ENCODE peak calls at places on chromosome 11, in ten cellular contexts. A, J, S, C, N, W, T, O, G and E are unnamed samples.

GRCh38 chr11:26247340-26247739 is 84.6 kb upstream of the ANO3 start:
- DNase-seq in A (no peak), J (no peak), S (no peak), C (no peak), N (peak), W (no peak), T (no peak), O (peak), G (no peak), E (no peak)

GRCh38 chr11:2588809-2589537 is 110.8 kb downstream of the KCNQ1OT1 start:
- DNase-seq in A (peak), J (no peak), S (peak), C (peak), N (no peak), W (no peak), T (peak), O (no peak), G (peak), E (peak)

GRCh38 chr11:74641905-74642304 is 49.5 kb downstream of the POLD3 start:
- DNase-seq in A (no peak), J (no peak), S (no peak), C (no peak), N (peak), W (no peak), T (no peak), O (peak), G (no peak), E (no peak)

GRCh38 chr11:112132737-112133136 is 31.2 kb downstream of the IL18 start:
- DNase-seq in A (no peak), J (no peak), S (no peak), C (no peak), N (no peak), W (no peak), T (no peak), O (no peak), G (no peak), E (no peak)

GRCh38 chr11:2213890-2214526 is 42.4 kb upstream of the TH start:
- DNase-seq in A (no peak), J (no peak), S (no peak), C (no peak), N (no peak), W (no peak), T (no peak), O (no peak), G (no peak), E (peak)

GRCh38 chr11:9380773-9381172 is 3.7 kb upstream of the IPO7 start:
- DNase-seq in A (no peak), J (no peak), S (no peak), C (no peak), N (peak), W (no peak), T (no peak), O (no peak), G (no peak), E (no peak)

GRCh38 chr11:64048042-64048854 is 12.5 kb downstream of the FLRT1 start:
- DNase-seq in A (no peak), J (peak), S (no peak), C (no peak), N (no peak), W (no peak), T (no peak), O (no peak), G (no peak), E (no peak)

GRCh38 chr11:3939651-3940190 is 84.3 kb downstream of the STIM1 start:
- DNase-seq in A (no peak), J (no peak), S (no peak), C (no peak), N (peak), W (no peak), T (no peak), O (peak), G (no peak), E (no peak)

GRCh38 chr11:128483211-128483788 is 104.1 kb downstream of the ETS1 start:
- DNase-seq in A (no peak), J (no peak), S (no peak), C (no peak), N (no peak), W (no peak), T (no peak), O (no peak), G (no peak), E (no peak)

GRCh38 chr11:3370268-3370870 is 8.6 kb downstream of the ZNF195 start:
- DNase-seq in A (no peak), J (no peak), S (no peak), C (no peak), N (no peak), W (no peak), T (no peak), O (no peak), G (no peak), E (no peak)

GRCh38 chr11:60059052-60059451 is 2.6 kb downstream of the MS4A3 start:
- DNase-seq in A (no peak), J (no peak), S (no peak), C (no peak), N (no peak), W (no peak), T (no peak), O (no peak), G (no peak), E (no peak)

GRCh38 chr11:2089536-2090165 is 49.5 kb downstream of the IGF2 start:
- DNase-seq in A (no peak), J (no peak), S (no peak), C (no peak), N (peak), W (peak), T (peak), O (peak), G (no peak), E (no peak)

DNA sequence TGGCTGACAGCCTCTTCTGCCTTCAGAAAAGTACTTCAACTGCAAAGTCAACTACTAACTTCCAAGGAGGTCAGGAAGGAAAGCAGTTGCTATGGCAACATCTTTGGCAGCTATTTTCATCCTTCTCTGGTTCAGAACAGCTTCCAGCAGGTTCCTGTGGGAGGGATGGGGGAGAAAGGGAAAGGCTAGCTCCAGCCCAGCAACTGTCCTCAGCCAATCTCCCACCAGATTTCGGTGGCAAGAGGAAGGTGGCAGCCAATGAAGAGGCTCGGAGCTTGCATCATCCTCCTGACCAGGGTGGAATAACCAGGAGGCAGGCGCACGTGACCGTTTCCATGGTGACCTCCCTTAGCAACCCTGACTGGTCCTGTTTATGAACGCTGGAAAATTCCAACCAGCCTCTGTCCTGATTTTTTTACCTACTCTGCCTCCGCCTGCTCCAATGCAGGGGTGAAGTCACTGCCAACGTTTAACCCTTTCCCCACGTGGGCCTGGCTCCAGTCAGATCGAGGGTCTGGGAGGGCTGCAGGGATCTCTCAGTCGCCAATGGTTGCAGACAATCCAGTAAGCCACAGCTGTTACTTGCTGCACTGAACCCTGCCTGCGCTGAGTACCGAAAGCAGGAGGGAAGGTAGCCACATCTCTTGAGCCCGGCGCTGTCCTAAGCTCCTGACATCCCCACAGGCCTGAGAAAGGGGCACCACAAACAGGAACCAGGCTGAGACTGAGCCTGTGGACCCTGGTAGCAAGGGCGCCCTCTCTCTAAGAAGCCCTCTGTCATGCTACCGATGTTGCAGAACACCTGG is 11.2 kb upstream of the MALAT1 start:
- DNase-seq in A (peak), J (peak), S (peak), C (peak), N (peak), W (peak), T (peak), O (peak), G (peak), E (peak)
- TF ChIP-seq CTCF in A (no peak), J (no peak), S (no peak), C (peak), N (no peak), W (no peak), T (no peak), O (no peak), G (no peak), E (no peak)

GRCh38 chr11:42410251-42410956 is 901.4 kb upstream of the API5 start:
- DNase-seq in A (no peak), J (no peak), S (no peak), C (no peak), N (no peak), W (no peak), T (no peak), O (peak), G (no peak), E (no peak)

DNA sequence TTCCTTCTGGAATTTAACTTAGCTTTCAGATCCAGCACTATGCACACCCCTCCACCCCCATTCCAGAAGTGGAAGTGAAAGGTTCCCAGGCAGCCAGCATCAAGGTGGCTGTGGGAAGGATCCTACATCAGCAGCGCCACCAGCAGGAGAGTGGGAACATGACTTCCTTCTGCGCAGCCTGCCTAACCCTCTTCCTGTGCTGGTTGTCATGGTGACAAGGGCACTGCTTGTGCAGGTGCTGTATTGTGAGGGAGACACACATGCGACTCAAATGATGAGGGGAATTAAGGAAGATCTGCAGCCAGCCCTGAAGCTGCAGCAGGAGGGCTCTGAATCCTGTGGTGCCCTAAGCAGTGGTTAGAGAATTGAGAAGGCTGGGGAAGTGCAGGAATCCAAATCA is 904.4 kb upstream of the API5 start:
- DNase-seq in A (no peak), J (peak), S (peak), C (no peak), N (no peak), W (no peak), T (no peak), O (no peak), G (no peak), E (no peak)
- TF ChIP-seq CTCF in A (no peak), J (peak), S (no peak), C (no peak), N (no peak), W (no peak), T (no peak), O (no peak), G (no peak), E (no peak)

GRCh38 chr11:131865860-131866259 is 495.4 kb downstream of the NTM start:
- DNase-seq in A (no peak), J (no peak), S (no peak), C (no peak), N (no peak), W (no peak), T (no peak), O (no peak), G (no peak), E (no peak)

GRCh38 chr11:131864205-131864604 is 493.8 kb downstream of the NTM start:
- DNase-seq in A (no peak), J (no peak), S (no peak), C (no peak), N (no peak), W (no peak), T (no peak), O (no peak), G (no peak), E (no peak)

GRCh38 chr11:131868769-131869482 is 498.5 kb downstream of the NTM start:
- DNase-seq in A (no peak), J (no peak), S (no peak), C (no peak), N (no peak), W (no peak), T (no peak), O (no peak), G (no peak), E (no peak)

GRCh38 chr11:131867457-131868257 is 497.2 kb downstream of the NTM start:
- DNase-seq in A (peak), J (peak), S (peak), C (peak), N (peak), W (no peak), T (no peak), O (peak), G (peak), E (peak)

DNA sequence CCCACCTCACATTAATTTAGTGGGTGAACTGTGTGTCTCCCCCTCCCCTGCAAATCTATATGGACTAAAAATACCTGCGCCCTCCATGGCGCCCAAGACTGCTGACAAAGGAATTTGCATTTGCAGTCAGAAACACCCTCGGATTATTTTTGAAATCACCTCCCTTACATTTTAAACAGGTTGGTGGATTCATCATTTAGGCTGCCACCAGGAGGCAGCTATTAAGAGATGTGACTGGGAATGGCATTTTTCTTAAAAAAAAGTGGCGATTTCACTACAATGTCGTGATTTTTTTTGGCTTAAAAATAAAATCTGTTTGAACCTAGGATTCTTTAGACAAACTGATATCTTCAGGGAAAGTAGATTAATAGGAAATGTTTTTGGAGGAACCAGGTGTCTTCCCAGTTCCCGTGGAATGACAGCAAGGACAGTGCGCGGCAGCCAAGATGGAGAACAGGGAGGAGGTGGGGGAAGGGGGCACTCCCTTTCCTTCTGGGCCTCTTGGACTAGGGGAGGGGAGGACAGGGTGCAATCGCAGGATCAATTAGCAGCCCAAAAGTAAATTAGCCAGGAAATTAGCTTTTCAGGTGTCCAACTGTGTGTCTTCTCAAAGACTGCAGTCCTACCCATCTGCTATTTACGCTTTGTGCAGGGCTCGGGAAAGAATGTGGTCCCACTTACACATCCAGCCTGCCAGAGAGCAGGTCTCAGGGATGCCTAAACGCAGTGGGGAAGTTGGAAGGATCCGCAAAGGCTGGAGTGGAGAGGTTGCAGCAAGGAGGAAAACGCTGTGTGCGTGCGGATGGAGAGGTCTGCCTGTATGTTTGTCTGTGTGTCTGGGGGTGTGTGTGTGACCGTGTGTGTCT is 496.4 kb downstream of the NTM start:
- DNase-seq in A (no peak), J (no peak), S (no peak), C (no peak), N (no peak), W (no peak), T (no peak), O (no peak), G (no peak), E (no peak)
- TF ChIP-seq CTCF in A (no peak), J (no peak), S (no peak), C (no peak), N (no peak), W (no peak), T (no peak), O (peak), G (no peak), E (no peak)

GRCh38 chr11:27716850-27717249 is 16.6 kb upstream of the BDNF start:
- DNase-seq in A (no peak), J (no peak), S (no peak), C (no peak), N (peak), W (no peak), T (no peak), O (peak), G (no peak), E (no peak)
- TF ChIP-seq CTCF in A (no peak), J (no peak), S (no peak), C (no peak), N (peak), W (peak), T (no peak), O (peak), G (no peak), E (peak)

GRCh38 chr11:116657842-116658825 is 114.7 kb downstream of the BUD13 start:
- DNase-seq in A (no peak), J (no peak), S (no peak), C (no peak), N (no peak), W (no peak), T (no peak), O (no peak), G (no peak), E (no peak)
- TF ChIP-seq CTCF in A (no peak), J (no peak), S (no peak), C (no peak), N (no peak), W (no peak), T (no peak), O (no peak), G (no peak), E (no peak)

GRCh38 chr11:12943276-12943675 is 65.8 kb upstream of the RASSF10 start:
- DNase-seq in A (no peak), J (no peak), S (no peak), C (no peak), N (no peak), W (no peak), T (no peak), O (no peak), G (no peak), E (no peak)
- TF ChIP-seq CTCF in A (no peak), J (no peak), S (no peak), C (no peak), N (no peak), W (no peak), T (no peak), O (no peak), G (no peak), E (no peak)

DNA sequence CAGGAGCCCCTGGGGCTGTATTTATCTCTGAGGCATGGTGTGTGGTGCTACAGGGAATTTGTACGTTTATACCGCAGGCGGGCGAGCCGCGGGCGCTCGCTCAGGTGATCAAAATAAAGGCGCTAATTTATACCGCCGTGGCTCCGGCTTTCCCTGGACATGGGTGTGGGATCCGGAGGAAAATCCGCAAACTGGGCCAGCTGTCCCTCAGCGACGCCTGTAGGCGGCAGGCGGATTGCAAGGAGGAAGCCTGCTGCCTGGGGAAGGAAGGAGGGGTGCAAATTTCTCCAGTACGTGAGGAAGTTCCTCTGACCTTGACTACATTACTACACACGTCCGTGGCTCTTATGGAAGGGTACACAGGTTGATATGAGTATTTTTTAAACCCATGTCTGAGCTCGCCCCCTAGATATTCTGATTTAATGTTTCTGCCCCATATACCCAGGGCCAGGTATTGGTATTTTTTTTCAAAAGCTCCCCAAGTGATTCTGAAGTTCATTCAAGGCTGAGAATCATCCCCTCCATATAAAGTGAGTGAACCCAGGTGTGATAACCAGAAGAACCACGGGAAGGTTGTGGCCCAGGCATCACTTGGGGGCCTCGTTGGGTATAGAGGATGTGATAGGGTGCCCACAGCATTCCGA is 2.8 kb downstream of the MYOD1 start:
- DNase-seq in A (no peak), J (peak), S (peak), C (no peak), N (no peak), W (peak), T (no peak), O (peak), G (no peak), E (no peak)
- TF ChIP-seq CTCF in A (no peak), J (peak), S (peak), C (no peak), N (peak), W (peak), T (peak), O (peak), G (no peak), E (peak)

GRCh38 chr11:12402027-12402426 is 24.7 kb downstream of the PARVA start:
- DNase-seq in A (no peak), J (no peak), S (no peak), C (no peak), N (no peak), W (no peak), T (no peak), O (no peak), G (no peak), E (no peak)
- TF ChIP-seq CTCF in A (no peak), J (no peak), S (no peak), C (no peak), N (peak), W (no peak), T (no peak), O (no peak), G (no peak), E (no peak)

GRCh38 chr11:44496391-44496790 is 69.1 kb upstream of the CD82 start:
- DNase-seq in A (no peak), J (no peak), S (no peak), C (no peak), N (no peak), W (no peak), T (no peak), O (no peak), G (no peak), E (no peak)
- TF ChIP-seq CTCF in A (no peak), J (no peak), S (no peak), C (no peak), N (no peak), W (no peak), T (no peak), O (no peak), G (no peak), E (no peak)